ENCODE peak calls at places on chromosomes 5 and 9, in six cellular contexts. U is AG09309, T is NB4, Q is cardiac muscle cell, O is suprapubic skin, C is GM23338. L is an unnamed sample.
A peak's percentile ranks its signal among the peaks of the same experiment; 100 is the strongest.

GRCh38 chr5:172816887-172817418 is 17.1 kb upstream of the ERGIC1 start:
- DNase-seq in U (no peak), T (no peak), Q (no peak), O (no peak), C (no peak), L (peak; percentile 41)

GRCh38 chr5:55303238-55303690 is 4.2 kb downstream of the DHX29 start:
- DNase-seq in U (peak; percentile 64), T (peak; percentile 33), Q (no peak), O (no peak), C (no peak), L (no peak)

GRCh38 chr5:136020383-136021015 is 8.3 kb upstream of the TGFBI start:
- DNase-seq in U (peak; percentile 88), T (peak; percentile 95), Q (no peak), O (no peak), C (no peak), L (peak; percentile 96)

GRCh38 chr9:73056245-73056644 is 95.4 kb upstream of the ANXA1 start:
- DNase-seq in U (no peak), T (no peak), Q (no peak), O (no peak), C (no peak), L (no peak)

GRCh38 chr9:4143951-4144717 is 155.7 kb downstream of the GLIS3 start:
- DNase-seq in U (no peak), T (no peak), Q (no peak), O (no peak), C (peak; percentile 44), L (no peak)

GRCh38 chr5:80967500-80968181 is 7.5 kb downstream of the RASGRF2 start:
- DNase-seq in U (peak; percentile 42), T (no peak), Q (no peak), O (no peak), C (no peak), L (peak; percentile 92)

GRCh38 chr5:179919487-179920060 is 11.9 kb upstream of the TBC1D9B start:
- DNase-seq in U (no peak), T (no peak), Q (no peak), O (no peak), C (no peak), L (no peak)

GRCh38 chr5:139131062-139131856 is 66.9 kb downstream of the SIL1 start:
- DNase-seq in U (no peak), T (no peak), Q (peak; percentile 63), O (no peak), C (peak; percentile 33), L (no peak)

GRCh38 chr9:107155244-107155817 is 127.7 kb upstream of the RAD23B start:
- DNase-seq in U (no peak), T (no peak), Q (no peak), O (no peak), C (peak; percentile 42), L (no peak)

GRCh38 chr9:110283736-110284135 is 27.4 kb upstream of the TXN start:
- DNase-seq in U (no peak), T (no peak), Q (no peak), O (no peak), C (no peak), L (no peak)

GRCh38 chr9:35484406-35484805 is 5.5 kb upstream of the RUSC2 start:
- DNase-seq in U (no peak), T (no peak), Q (no peak), O (no peak), C (no peak), L (no peak)

GRCh38 chr9:131875828-131876485 is 136.1 kb upstream of the RAPGEF1 start:
- DNase-seq in U (no peak), T (no peak), Q (no peak), O (no peak), C (no peak), L (peak; percentile 16)

GRCh38 chr5:38413696-38414095 is 142.8 kb downstream of the LIFR start:
- DNase-seq in U (no peak), T (no peak), Q (no peak), O (no peak), C (no peak), L (no peak)

GRCh38 chr5:168865973-168866372 is 286.8 kb upstream of the PANK3 start:
- DNase-seq in U (no peak), T (no peak), Q (peak; percentile 61), O (no peak), C (peak; percentile 60), L (no peak)

GRCh38 chr5:141574122-141574510 is 44.7 kb downstream of the DIAPH1 start:
- DNase-seq in U (no peak), T (no peak), Q (no peak), O (no peak), C (no peak), L (no peak)

GRCh38 chr9:134887686-134888602 is 7.3 kb downstream of the FCN2 start:
- DNase-seq in U (no peak), T (peak; percentile 90), Q (no peak), O (no peak), C (no peak), L (no peak)

GRCh38 chr5:6105350-6105749 is 273.0 kb downstream of the MED10 start:
- DNase-seq in U (no peak), T (no peak), Q (no peak), O (no peak), C (no peak), L (no peak)

GRCh38 chr5:120413706-120414105 is 50.4 kb upstream of the PRR16 start:
- DNase-seq in U (no peak), T (no peak), Q (no peak), O (no peak), C (no peak), L (no peak)

GRCh38 chr5:165617491-165617890 is 2112.1 kb downstream of the MAT2B start:
- DNase-seq in U (no peak), T (no peak), Q (no peak), O (no peak), C (no peak), L (no peak)

GRCh38 chr9:16191691-16192402 is 639.0 kb downstream of the CCDC171 start:
- DNase-seq in U (peak; percentile 71), T (peak; percentile 83), Q (peak; percentile 76), O (peak; percentile 82), C (peak; percentile 92), L (peak; percentile 44)

GRCh38 chr9:134492721-134493470 is 148.7 kb upstream of the COL5A1 start:
- DNase-seq in U (no peak), T (no peak), Q (no peak), O (peak; percentile 45), C (no peak), L (no peak)

GRCh38 chr5:138668451-138668850 is 84.8 kb upstream of the CTNNA1 start:
- DNase-seq in U (no peak), T (no peak), Q (peak; percentile 88), O (no peak), C (no peak), L (no peak)

GRCh38 chr5:99900302-99900811 is 634.8 kb upstream of the FAM174A start:
- DNase-seq in U (no peak), T (no peak), Q (no peak), O (no peak), C (no peak), L (no peak)

GRCh38 chr9:70340572-70340971 is 73.9 kb downstream of the KLF9 start:
- DNase-seq in U (peak; percentile 10), T (peak; percentile 13), Q (peak; percentile 34), O (no peak), C (peak; percentile 22), L (no peak)
- TF ChIP-seq CTCF in U (no peak), T (no peak), Q (peak; percentile 50), O (peak; percentile 25), C (peak; percentile 61), L (no peak)

GRCh38 chr9:128243486-128244415 is 32.1 kb downstream of the GOLGA2 start:
- DNase-seq in U (no peak), T (no peak), Q (no peak), O (no peak), C (no peak), L (no peak)
- H3K4me3 ChIP-seq in U (peak overlapping the region; percentile 76), T (peak overlapping the region; percentile 71), Q (no peak overlapping the region), O (peak overlapping the region; percentile 48), C (no peak overlapping the region), L (peak overlapping the region; percentile 78)

DNA sequence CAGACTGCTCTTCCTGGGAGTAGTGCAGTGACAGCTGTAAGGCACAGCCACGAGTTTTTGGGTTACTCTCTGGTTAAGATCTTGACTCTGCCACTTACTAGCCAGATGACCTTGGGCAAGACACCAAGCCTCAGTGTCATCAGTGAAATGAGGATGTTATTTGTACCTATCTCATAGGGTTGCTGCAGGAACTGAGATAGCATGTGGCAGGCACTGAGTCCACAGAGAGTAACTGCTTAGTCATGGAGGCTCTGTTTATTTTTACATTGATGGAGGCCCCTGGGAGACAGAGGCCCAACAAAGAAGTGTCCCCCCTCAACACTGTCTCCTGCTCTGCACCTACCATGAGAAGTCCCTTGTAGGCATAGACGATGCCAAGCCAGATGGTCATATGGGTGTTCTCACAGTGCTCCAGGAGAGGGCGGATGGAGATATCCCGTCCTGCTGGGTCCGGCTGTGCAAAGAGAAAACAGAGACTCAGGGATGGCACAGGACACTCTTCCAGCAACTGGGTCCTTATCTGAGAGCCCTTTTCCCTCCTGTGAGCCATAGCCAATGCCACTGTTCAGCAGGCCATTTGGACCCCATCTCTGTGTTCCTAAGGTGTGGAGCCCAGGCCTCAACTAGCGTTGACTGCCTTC is 55.4 kb upstream of the TBC1D2 start:
- DNase-seq in U (no peak), T (peak; percentile 16), Q (no peak), O (no peak), C (no peak), L (no peak)
- TF ChIP-seq CTCF in U (no peak), T (no peak), Q (no peak), O (no peak), C (no peak), L (no peak)

GRCh38 chr9:114928092-114928491 is 2.3 kb downstream of the TNFSF8 start:
- DNase-seq in U (no peak), T (no peak), Q (no peak), O (no peak), C (no peak), L (no peak)
- H3K4me3 ChIP-seq in U (no peak overlapping the region), T (no peak overlapping the region), Q (no peak overlapping the region), O (peak overlapping the region; percentile 26), C (no peak overlapping the region), L (no peak overlapping the region)

GRCh38 chr5:110716247-110717245 is 9.9 kb downstream of the TMEM232 start:
- DNase-seq in U (no peak), T (no peak), Q (no peak), O (no peak), C (peak; percentile 16), L (no peak)
- TF ChIP-seq CTCF in U (no peak), T (no peak), Q (no peak), O (no peak), C (peak; percentile 34), L (no peak)

GRCh38 chr9:101315129-101315459 is 69.7 kb downstream of the BAAT start:
- DNase-seq in U (no peak), T (no peak), Q (no peak), O (no peak), C (no peak), L (no peak)
- H3K4me3 ChIP-seq in U (no peak overlapping the region), T (no peak overlapping the region), Q (no peak overlapping the region), O (no peak overlapping the region), C (no peak overlapping the region), L (no peak overlapping the region)

GRCh38 chr9:118595719-118596305 is 773.4 kb downstream of the BRINP1 start:
- DNase-seq in U (no peak), T (peak; percentile 40), Q (peak; percentile 61), O (no peak), C (peak; percentile 82), L (no peak)
- TF ChIP-seq CTCF in U (no peak), T (peak; percentile 16), Q (no peak), O (peak; percentile 17), C (peak; percentile 73), L (no peak)

L was measured in HFF-Myc.